ENCODE peak calls at places on chromosomes 16 and 17, in four cellular contexts. One of them, this sample, is unnamed.

GRCh38 chr16:75107505-75107904 is 9.1 kb downstream of the LDHD start:
- DNase-seq in heart left ventricle: no peak
- DNase-seq in BE2C: no peak
- DNase-seq in AG08396: no peak
- DNase-seq in this sample: no peak

GRCh38 chr16:74657873-74658642 is 8.6 kb downstream of the RFWD3 start:
- DNase-seq in heart left ventricle: no peak
- DNase-seq in BE2C: no peak
- DNase-seq in AG08396: no peak
- DNase-seq in this sample: no peak

GRCh38 chr16:47731252-47731651 is 270.1 kb downstream of the PHKB start:
- DNase-seq in heart left ventricle: no peak
- DNase-seq in BE2C: no peak
- DNase-seq in AG08396: peak
- DNase-seq in this sample: no peak

GRCh38 chr17:82297804-82298537 is 19.4 kb downstream of the CD7 start:
- DNase-seq in heart left ventricle: peak
- DNase-seq in BE2C: peak
- DNase-seq in AG08396: peak
- DNase-seq in this sample: peak

GRCh38 chr16:84351630-84352029 is 16.7 kb upstream of the ATP2C2 start:
- DNase-seq in heart left ventricle: no peak
- DNase-seq in BE2C: no peak
- DNase-seq in AG08396: no peak
- DNase-seq in this sample: no peak

GRCh38 chr16:705748-706188 is at the start of gene FBXL16:
- DNase-seq in heart left ventricle: no peak
- DNase-seq in BE2C: peak
- DNase-seq in AG08396: no peak
- DNase-seq in this sample: no peak

GRCh38 chr16:10646228-10646580 is 48.5 kb downstream of the TEKT5 start:
- DNase-seq in heart left ventricle: no peak
- DNase-seq in BE2C: no peak
- DNase-seq in AG08396: no peak
- DNase-seq in this sample: no peak

GRCh38 chr16:84186685-84187437 is at the start of gene TAF1C:
- DNase-seq in heart left ventricle: peak
- DNase-seq in BE2C: peak
- DNase-seq in AG08396: peak
- DNase-seq in this sample: peak

GRCh38 chr16:81900456-81900855 is 110.8 kb downstream of the SDR42E1 start:
- DNase-seq in heart left ventricle: no peak
- DNase-seq in BE2C: no peak
- DNase-seq in AG08396: no peak
- DNase-seq in this sample: no peak

GRCh38 chr17:17784599-17785264 is 52.1 kb downstream of the SREBF1 start:
- DNase-seq in heart left ventricle: no peak
- DNase-seq in BE2C: peak
- DNase-seq in AG08396: no peak
- DNase-seq in this sample: peak

GRCh38 chr16:80166082-80166481 is 374.7 kb upstream of the DYNLRB2 start:
- DNase-seq in heart left ventricle: no peak
- DNase-seq in BE2C: no peak
- DNase-seq in AG08396: no peak
- DNase-seq in this sample: no peak

GRCh38 chr16:1781758-1782407 is 488 bp downstream of the SPSB3 start:
- DNase-seq in heart left ventricle: no peak
- DNase-seq in BE2C: peak
- DNase-seq in AG08396: peak
- DNase-seq in this sample: no peak

GRCh38 chr17:27459433-27459832 is 3.2 kb downstream of the KSR1 start:
- DNase-seq in heart left ventricle: no peak
- DNase-seq in BE2C: no peak
- DNase-seq in AG08396: no peak
- DNase-seq in this sample: no peak